ENCODE peak calls at places on chromosome 1, in four cellular contexts. O is HepG2, M is NT2/D1, Y is GM12878. E is an unnamed sample. For H3K4me1, the result is how much of the 10 kb centered on the place peaks cover.

GRCh38 chr1:84998642-84999280 is 1.8 kb upstream of the MCOLN2 start:
- DNase-seq in Y (no peak), O (no peak), M (no peak), E (no peak)

GRCh38 chr1:198681247-198681646 is 42.4 kb downstream of the PTPRC start:
- DNase-seq in M (no peak), Y (no peak), O (no peak), E (no peak)

GRCh38 chr1:243848165-243849088 is 1.6 kb downstream of the AKT3 start:
- DNase-seq in O (no peak), M (no peak), Y (no peak), E (no peak)

GRCh38 chr1:41663671-41664400 is 179.4 kb upstream of the EDN2 start:
- DNase-seq in M (no peak), Y (no peak), O (no peak), E (no peak)

GRCh38 chr1:173052681-173053196 is 2.0 kb upstream of the TNFSF18 start:
- DNase-seq in M (no peak), O (no peak), Y (no peak), E (no peak)

GRCh38 chr1:3262681-3263286 is 191.7 kb upstream of the ARHGEF16 start:
- DNase-seq in O (no peak), M (no peak), Y (no peak), E (no peak)

GRCh38 chr1:116826818-116827606 is 72.8 kb downstream of the CD2 start:
- DNase-seq in M (no peak), O (peak), Y (peak), E (no peak)

GRCh38 chr1:26752519-26752918 is 35.2 kb upstream of the PIGV start:
- DNase-seq in M (no peak), O (no peak), Y (no peak), E (no peak)

GRCh38 chr1:166432655-166433054 is 265.9 kb upstream of the FAM78B start:
- DNase-seq in Y (no peak), O (no peak), M (no peak), E (no peak)

GRCh38 chr1:222891578-222891977 is 76.7 kb downstream of the DISP1 start:
- DNase-seq in O (no peak), Y (no peak), M (no peak), E (no peak)

GRCh38 chr1:78658901-78659300 is 9.3 kb downstream of the IFI44 start:
- DNase-seq in Y (no peak), M (no peak), O (no peak), E (no peak)

GRCh38 chr1:162941024-162941423 is 80.0 kb upstream of the CCDC190 start:
- DNase-seq in M (no peak), O (no peak), Y (no peak), E (no peak)

GRCh38 chr1:28737245-28738137 is 751 bp downstream of the YTHDF2 start:
- DNase-seq in O (peak), M (peak), Y (no peak), E (peak)

GRCh38 chr1:50279622-50280320 is 143.5 kb downstream of the DMRTA2 start:
- DNase-seq in Y (no peak), M (peak), O (peak), E (peak)

GRCh38 chr1:199335496-199335895 is 692.0 kb upstream of the NR5A2 start:
- DNase-seq in Y (no peak), M (no peak), O (no peak), E (no peak)

GRCh38 chr1:53558916-53559315 is 99.7 kb downstream of the DMRTB1 start:
- DNase-seq in Y (no peak), O (no peak), M (no peak), E (no peak)

GRCh38 chr1:204278973-204279372 is 65.2 kb upstream of the GOLT1A start:
- DNase-seq in M (no peak), O (no peak), Y (no peak), E (no peak)

GRCh38 chr1:153612111-153612754 is 704 bp downstream of the S100A16 start:
- DNase-seq in O (no peak), Y (no peak), M (no peak), E (no peak)

GRCh38 chr1:232795497-232796068 is 9.6 kb upstream of the MAP10 start:
- DNase-seq in Y (no peak), M (no peak), O (no peak), E (no peak)

GRCh38 chr1:163166886-163167555 is 35.7 kb downstream of the RGS5 start:
- DNase-seq in Y (no peak), O (no peak), M (no peak), E (no peak)

DNA sequence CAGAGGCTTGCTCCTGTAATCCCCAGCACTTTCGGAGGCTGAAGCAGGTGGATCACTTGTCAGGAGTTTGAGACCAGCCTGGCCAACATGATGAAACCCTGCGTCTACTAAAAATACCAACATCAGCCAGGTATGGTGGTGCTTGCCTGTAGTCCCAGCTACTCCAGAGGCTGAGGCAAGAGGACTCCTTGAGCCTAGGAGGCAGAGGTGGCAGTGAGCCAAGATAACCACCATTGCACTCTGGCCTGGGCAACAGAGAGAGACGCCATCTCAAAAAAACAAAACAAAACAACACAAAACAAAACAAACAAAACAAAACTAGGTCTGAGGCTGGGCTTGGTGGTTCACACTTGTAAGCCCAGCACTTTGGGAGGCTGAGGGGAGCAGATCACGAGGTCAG is 38.7 kb upstream of the RAP1GAP start:
- DNase-seq in M (no peak), O (no peak), Y (no peak), E (no peak)
- H3K4me1 ChIP-seq in M (under half), O (under half), Y (under half), E (under half)

GRCh38 chr1:113534130-113534817 is 144.0 kb downstream of the MAGI3 start:
- DNase-seq in M (no peak), Y (no peak), O (peak), E (no peak)

GRCh38 chr1:113533061-113533460 is 142.7 kb downstream of the MAGI3 start:
- DNase-seq in Y (no peak), M (no peak), O (no peak), E (no peak)

GRCh38 chr1:113536182-113536780 is 146.0 kb downstream of the MAGI3 start:
- DNase-seq in Y (no peak), O (no peak), M (no peak), E (no peak)

GRCh38 chr1:113538225-113538624 is 147.9 kb downstream of the MAGI3 start:
- DNase-seq in Y (no peak), M (no peak), O (no peak), E (no peak)

DNA sequence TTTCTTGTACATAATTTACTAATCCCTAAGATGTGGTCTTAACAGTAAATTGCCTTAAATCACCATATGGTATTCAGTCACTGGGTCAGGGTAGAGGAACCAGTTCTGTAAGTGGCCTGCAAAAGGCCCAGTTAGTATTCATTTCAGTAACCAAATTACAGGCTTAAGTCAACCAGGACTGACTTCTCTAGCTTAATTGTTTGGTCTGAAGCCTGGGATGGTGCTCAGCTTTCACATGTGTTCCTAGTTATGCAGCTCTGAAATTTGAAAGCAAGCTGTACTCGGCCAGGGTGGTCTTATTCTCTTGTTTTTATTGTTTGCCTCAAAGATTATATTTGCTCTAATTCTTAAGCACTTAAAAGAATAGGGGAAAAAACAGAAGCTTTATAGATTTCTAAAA is 144.6 kb downstream of the MAGI3 start:
- DNase-seq in O (no peak), M (no peak), Y (no peak), E (no peak)
- TF ChIP-seq YY1 in O (no peak), M (no peak), Y (no peak), E (no peak)

GRCh38 chr1:200975458-200975857 is 48.1 kb downstream of the KIF21B start:
- DNase-seq in Y (no peak), M (no peak), O (no peak), E (no peak)

GRCh38 chr1:200972985-200973742 is 50.4 kb downstream of the KIF21B start:
- DNase-seq in O (no peak), Y (no peak), M (no peak), E (no peak)

GRCh38 chr1:200973937-200974657 is 49.4 kb downstream of the KIF21B start:
- DNase-seq in O (no peak), M (no peak), Y (no peak), E (no peak)

GRCh38 chr1:200976634-200977033 is 46.9 kb downstream of the KIF21B start:
- DNase-seq in Y (no peak), O (no peak), M (no peak), E (no peak)

GRCh38 chr1:200974711-200975110 is 48.8 kb downstream of the KIF21B start:
- DNase-seq in O (no peak), Y (no peak), M (no peak), E (no peak)
- TF ChIP-seq SUZ12 in O (no peak), Y (no peak), M (no peak), E (no peak)

DNA sequence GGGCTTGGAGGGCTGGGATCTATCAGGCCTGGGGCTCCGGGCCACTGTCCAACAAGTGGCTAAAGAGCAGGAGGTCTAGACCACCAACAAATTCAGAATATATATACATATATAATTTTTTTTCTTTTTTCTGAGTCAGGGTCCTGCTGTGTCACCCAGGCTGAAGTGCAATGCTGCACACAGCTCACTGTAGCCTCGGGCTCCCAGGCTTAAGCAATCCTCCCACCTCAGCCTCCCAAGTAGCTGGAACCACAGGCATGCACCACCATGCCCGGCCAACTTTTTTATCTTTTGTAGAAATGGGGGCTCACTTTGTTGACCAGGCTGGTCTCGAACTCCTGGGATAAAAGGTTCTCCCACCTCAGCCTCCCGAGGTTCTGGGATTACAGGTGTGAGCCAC is 6.8 kb upstream of the LAPTM5 start:
- DNase-seq in Y (no peak), M (no peak), O (no peak), E (no peak)
- H3K4me1 ChIP-seq in Y (half or more), M (half or more), O (under half), E (under half)

E was measured in H1.